ENCODE peak calls at places on chromosomes 5 and 9, in nine cellular contexts. M is lower leg skin, C is H54, T is IMR-90, P is NB4, W is spleen, K is endothelial cell of umbilical vein, B is A549, Z is HCT116. R is an unnamed sample.

GRCh38 chr5:73278693-73279092 is 105.7 kb downstream of the TMEM174 start:
- DNase-seq in M (no peak), C (no peak), T (no peak), P (no peak), W (no peak), K (no peak), B (no peak), Z (no peak), R (no peak)

GRCh38 chr5:141101059-141101458 is 786 bp downstream of the PCDHB3 start:
- DNase-seq in M (no peak), C (no peak), T (no peak), P (no peak), W (no peak), K (no peak), B (no peak), Z (no peak), R (no peak)

GRCh38 chr9:71760901-71761300 is 7.4 kb downstream of the CEMIP2 start:
- DNase-seq in M (no peak), C (no peak), T (no peak), P (no peak), W (no peak), K (no peak), B (no peak), Z (no peak), R (no peak)

GRCh38 chr5:68274847-68275700 is 59.5 kb downstream of the PIK3R1 start:
- DNase-seq in M (no peak), C (no peak), T (no peak), P (no peak), W (no peak), K (no peak), B (no peak), Z (no peak), R (no peak)

GRCh38 chr9:83707518-83707767 is 315 bp downstream of the UBQLN1 start:
- DNase-seq in M (peak), C (peak), T (no peak), P (no peak), W (no peak), K (peak), B (peak), Z (no peak), R (peak)

GRCh38 chr5:36027066-36027465 is 35.9 kb upstream of the UGT3A1 start:
- DNase-seq in M (no peak), C (no peak), T (no peak), P (no peak), W (no peak), K (no peak), B (no peak), Z (no peak), R (no peak)

GRCh38 chr5:135076801-135077200 is 42.8 kb upstream of the PITX1 start:
- DNase-seq in M (peak), C (no peak), T (no peak), P (no peak), W (peak), K (no peak), B (no peak), Z (no peak), R (no peak)

GRCh38 chr5:170748986-170749385 is 34.5 kb upstream of the GABRP start:
- DNase-seq in M (no peak), C (no peak), T (no peak), P (no peak), W (no peak), K (no peak), B (no peak), Z (no peak), R (no peak)

GRCh38 chr5:61667523-61668229 is 335.6 kb downstream of the ZSWIM6 start:
- DNase-seq in M (no peak), C (no peak), T (no peak), P (no peak), W (no peak), K (no peak), B (no peak), Z (no peak), R (no peak)

GRCh38 chr9:98572054-98572627 is 136.6 kb downstream of the GABBR2 start:
- DNase-seq in M (peak), C (no peak), T (peak), P (no peak), W (peak), K (no peak), B (no peak), Z (no peak), R (no peak)

GRCh38 chr9:32783168-32783891 is at the start of gene TMEM215:
- DNase-seq in M (no peak), C (no peak), T (no peak), P (no peak), W (peak), K (no peak), B (peak), Z (no peak), R (peak)

GRCh38 chr5:68286612-68286912 is 71.0 kb downstream of the PIK3R1 start:
- DNase-seq in M (no peak), C (no peak), T (no peak), P (no peak), W (no peak), K (no peak), B (no peak), Z (no peak), R (no peak)

GRCh38 chr9:128634111-128634510 is 22.5 kb downstream of the DYNC2I2 start:
- DNase-seq in M (no peak), C (no peak), T (no peak), P (no peak), W (no peak), K (no peak), B (no peak), Z (no peak), R (no peak)

GRCh38 chr5:145925353-145925752 is 11.0 kb upstream of the SH3RF2 start:
- DNase-seq in M (no peak), C (no peak), T (peak), P (no peak), W (no peak), K (peak), B (no peak), Z (no peak), R (no peak)

GRCh38 chr9:126722922-126723806 is 81.7 kb upstream of the ZBTB43 start:
- DNase-seq in M (peak), C (no peak), T (no peak), P (no peak), W (peak), K (no peak), B (no peak), Z (no peak), R (peak)

GRCh38 chr9:83981126-83981871 is 694 bp downstream of the RMI1 start:
- DNase-seq in M (no peak), C (no peak), T (peak), P (peak), W (no peak), K (peak), B (peak), Z (no peak), R (peak)

GRCh38 chr5:151126199-151126645 is 31.4 kb downstream of the ANXA6 start:
- DNase-seq in M (peak), C (peak), T (peak), P (peak), W (peak), K (peak), B (peak), Z (peak), R (peak)

GRCh38 chr5:74016373-74016772 is 390.4 kb downstream of the ARHGEF28 start:
- DNase-seq in M (no peak), C (peak), T (no peak), P (peak), W (no peak), K (no peak), B (no peak), Z (peak), R (peak)

GRCh38 chr9:35510745-35511428 is 21.0 kb downstream of the RUSC2 start:
- DNase-seq in M (peak), C (no peak), T (peak), P (no peak), W (no peak), K (peak), B (peak), Z (peak), R (peak)

GRCh38 chr5:160363122-160363521 is 7.3 kb downstream of the C1QTNF2 start:
- DNase-seq in M (no peak), C (no peak), T (no peak), P (no peak), W (no peak), K (no peak), B (no peak), Z (no peak), R (no peak)

GRCh38 chr5:180291943-180292831 is at the start of gene MAPK9:
- DNase-seq in M (peak), C (peak), T (peak), P (peak), W (peak), K (peak), B (peak), Z (peak), R (peak)
- TF ChIP-seq POLR2A in M (no peak), C (peak), T (no peak), P (peak), W (no peak), K (peak), B (peak), Z (peak), R (no peak)

GRCh38 chr5:10632110-10632903 is 68.4 kb downstream of the ANKRD33B start:
- DNase-seq in M (peak), C (peak), T (peak), P (peak), W (peak), K (no peak), B (no peak), Z (peak), R (no peak)

GRCh38 chr5:10634056-10634455 is 70.2 kb downstream of the ANKRD33B start:
- DNase-seq in M (no peak), C (no peak), T (no peak), P (peak), W (no peak), K (no peak), B (no peak), Z (no peak), R (no peak)

GRCh38 chr5:10634562-10634961 is 70.7 kb downstream of the ANKRD33B start:
- DNase-seq in M (peak), C (no peak), T (no peak), P (no peak), W (no peak), K (no peak), B (no peak), Z (no peak), R (no peak)

GRCh38 chr5:10631597-10631996 is 67.7 kb downstream of the ANKRD33B start:
- DNase-seq in M (no peak), C (no peak), T (no peak), P (peak), W (no peak), K (no peak), B (no peak), Z (no peak), R (no peak)

DNA sequence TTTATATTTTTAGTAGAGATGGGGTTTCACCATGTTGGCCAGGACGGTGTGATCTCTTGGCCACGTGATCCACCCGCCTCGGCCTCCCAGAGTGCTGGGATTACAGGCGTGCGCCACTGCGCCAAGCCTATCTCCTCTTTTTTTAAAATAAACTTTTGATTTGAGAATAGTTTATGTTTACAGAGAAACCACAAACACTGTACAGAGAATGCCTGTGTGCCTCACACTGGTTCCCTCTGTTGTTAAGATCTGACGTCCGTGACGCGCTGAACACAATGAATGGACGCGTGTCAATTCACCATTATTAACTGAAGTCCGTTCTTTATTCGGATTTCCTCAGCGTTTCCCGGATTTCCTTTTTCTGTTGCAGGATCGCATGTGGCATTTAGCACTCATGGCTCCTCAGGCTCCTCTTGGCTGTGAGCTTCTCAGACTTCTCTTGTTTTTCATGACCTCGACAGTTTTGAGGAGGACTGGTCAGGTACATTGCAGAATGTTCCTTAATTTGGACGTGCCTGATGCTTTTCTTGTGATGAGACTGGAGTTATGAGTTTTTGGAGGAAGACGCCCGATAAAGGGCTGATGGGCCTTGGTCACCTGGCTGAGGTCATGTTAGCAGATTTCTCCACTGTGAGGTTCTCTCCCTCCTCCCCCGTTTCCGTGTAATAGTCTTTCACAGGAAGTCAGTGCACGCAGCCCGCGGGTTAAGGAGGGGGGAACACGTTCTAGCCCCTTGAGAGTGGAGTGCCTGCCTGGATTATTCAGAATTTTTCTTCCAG is 69.6 kb downstream of the ANKRD33B start:
- DNase-seq in M (peak), C (no peak), T (no peak), P (peak), W (peak), K (peak), B (no peak), Z (no peak), R (no peak)
- TF ChIP-seq POLR2A in M (no peak), C (no peak), T (no peak), P (no peak), W (no peak), K (no peak), B (no peak), Z (no peak), R (no peak)

GRCh38 chr5:5290674-5291334 is 131.7 kb upstream of the ICE1 start:
- DNase-seq in M (no peak), C (no peak), T (no peak), P (no peak), W (no peak), K (no peak), B (no peak), Z (no peak), R (no peak)

GRCh38 chr5:5293029-5293428 is 129.4 kb upstream of the ICE1 start:
- DNase-seq in M (no peak), C (no peak), T (no peak), P (peak), W (no peak), K (no peak), B (no peak), Z (no peak), R (no peak)

GRCh38 chr5:5289537-5289936 is 132.9 kb upstream of the ICE1 start:
- DNase-seq in M (no peak), C (no peak), T (no peak), P (no peak), W (no peak), K (no peak), B (no peak), Z (no peak), R (no peak)

GRCh38 chr5:5291357-5291756 is 131.1 kb upstream of the ICE1 start:
- DNase-seq in M (no peak), C (no peak), T (no peak), P (no peak), W (peak), K (peak), B (no peak), Z (no peak), R (no peak)

GRCh38 chr5:5288236-5288635 is 134.2 kb upstream of the ICE1 start:
- DNase-seq in M (no peak), C (peak), T (peak), P (no peak), W (no peak), K (peak), B (peak), Z (no peak), R (no peak)
- TF ChIP-seq POLR2A in M (no peak), C (no peak), T (no peak), P (no peak), W (no peak), K (no peak), B (no peak), Z (no peak), R (no peak)

DNA sequence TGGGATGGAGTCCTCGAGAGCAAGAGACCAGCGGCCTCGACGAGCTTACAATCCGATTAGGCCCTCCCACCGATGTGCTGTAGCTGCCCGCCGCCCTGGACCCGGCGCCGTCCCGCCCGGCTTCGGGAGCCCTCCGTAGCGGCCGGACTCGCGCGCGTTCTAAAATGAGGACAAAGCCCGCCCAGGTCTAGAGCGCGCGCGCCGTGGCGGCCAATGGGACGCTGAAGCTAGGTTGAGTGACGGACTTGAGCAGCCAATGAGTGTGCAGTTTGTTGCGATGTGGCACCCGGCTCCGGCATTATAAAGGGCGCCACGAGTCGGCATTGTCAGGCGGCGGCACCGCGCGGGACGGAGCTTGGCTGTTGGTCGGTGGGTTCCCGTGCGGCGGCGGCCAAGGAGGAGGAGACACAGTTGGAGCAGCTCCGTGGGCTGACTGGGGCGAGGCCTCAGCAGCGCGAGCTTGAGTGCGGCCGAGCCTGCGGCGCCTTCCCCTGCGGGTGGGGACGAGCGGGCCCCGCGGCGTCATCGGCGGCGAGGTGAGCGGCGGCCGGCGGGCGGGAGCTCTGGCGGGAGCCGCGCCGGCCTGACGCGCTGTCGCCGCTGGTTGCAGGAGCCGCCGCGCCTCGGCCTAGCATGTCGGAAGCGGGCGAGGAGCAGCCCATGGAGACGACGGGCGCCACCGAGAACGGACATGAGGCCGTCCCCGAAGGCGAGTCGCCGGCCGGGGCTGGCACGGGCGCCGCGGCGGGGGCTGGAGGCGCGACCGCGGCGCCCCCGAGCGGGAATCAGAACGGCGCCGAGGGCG is at the start of gene HNRNPAB:
- DNase-seq in M (peak), C (peak), T (peak), P (peak), W (peak), K (peak), B (peak), Z (peak), R (peak)
- TF ChIP-seq POLR2A in M (peak), C (peak), T (peak), P (peak), W (peak), K (peak), B (peak), Z (peak), R (peak)

GRCh38 chr5:502325-503079 is 21.7 kb downstream of the SLC9A3 start:
- DNase-seq in M (no peak), C (no peak), T (no peak), P (peak), W (no peak), K (peak), B (no peak), Z (no peak), R (no peak)

GRCh38 chr5:501833-502184 is 22.4 kb downstream of the SLC9A3 start:
- DNase-seq in M (no peak), C (no peak), T (no peak), P (peak), W (no peak), K (peak), B (no peak), Z (no peak), R (no peak)

GRCh38 chr5:504326-505148 is 19.7 kb downstream of the SLC9A3 start:
- DNase-seq in M (no peak), C (no peak), T (no peak), P (no peak), W (no peak), K (no peak), B (no peak), Z (no peak), R (no peak)

GRCh38 chr5:509632-510185 is 14.5 kb downstream of the SLC9A3 start:
- DNase-seq in M (no peak), C (no peak), T (no peak), P (no peak), W (no peak), K (no peak), B (no peak), Z (no peak), R (no peak)

DNA sequence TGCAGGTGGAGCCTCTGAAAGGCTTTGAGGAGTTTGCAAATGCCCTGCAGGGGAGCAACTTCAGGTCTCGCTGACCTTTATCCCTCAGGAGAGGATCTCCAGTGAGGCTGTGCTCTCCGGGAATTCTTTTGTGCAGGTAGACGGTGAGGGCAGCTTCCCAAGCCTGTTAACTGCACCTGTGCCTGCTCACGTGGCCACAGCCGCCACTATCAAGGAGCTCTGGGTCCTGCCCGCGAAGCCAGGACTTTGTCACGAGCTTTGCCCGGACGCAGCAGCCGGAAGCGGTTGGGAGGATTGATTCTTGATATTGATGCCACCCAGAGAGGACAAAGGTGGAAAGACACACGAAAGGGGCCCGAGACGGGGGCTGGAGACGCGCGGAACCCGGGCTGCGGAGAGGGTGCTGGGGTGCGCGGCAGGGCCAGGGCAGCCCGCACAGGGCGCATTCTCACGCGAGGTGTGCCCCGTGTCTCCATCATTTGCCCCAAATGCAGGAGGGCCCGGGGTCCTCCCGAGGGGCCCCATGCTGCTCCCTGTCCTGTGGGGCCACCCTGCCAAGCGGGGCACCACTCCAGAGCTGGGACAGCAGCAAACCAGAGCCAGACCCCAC is 18.2 kb downstream of the SLC9A3 start:
- DNase-seq in M (no peak), C (no peak), T (no peak), P (no peak), W (no peak), K (no peak), B (no peak), Z (no peak), R (no peak)
- TF ChIP-seq POLR2A in M (no peak), C (no peak), T (no peak), P (no peak), W (no peak), K (no peak), B (no peak), Z (no peak), R (no peak)